ENCODE peak calls at places on chromosomes 1 and 21, in five cellular contexts. One of them, this sample, is unnamed.

GRCh38 chr1:2547210-2548067 is 8.7 kb upstream of the TNFRSF14 start:
- DNase-seq in glutamatergic neuron: no peak
- DNase-seq in fibroblast of the aortic adventitia: no peak
- DNase-seq in epithelial cell of prostate: no peak
- DNase-seq in NCI-H1436: no peak
- DNase-seq in this sample: no peak

GRCh38 chr1:54356680-54357147 is 49.5 kb downstream of the SSBP3 start:
- DNase-seq in glutamatergic neuron: no peak
- DNase-seq in fibroblast of the aortic adventitia: no peak
- DNase-seq in epithelial cell of prostate: no peak
- DNase-seq in NCI-H1436: no peak
- DNase-seq in this sample: no peak

GRCh38 chr1:15056515-15057285 is 96.8 kb upstream of the TMEM51 start:
- DNase-seq in glutamatergic neuron: no peak
- DNase-seq in fibroblast of the aortic adventitia: peak; percentile 30
- DNase-seq in epithelial cell of prostate: no peak
- DNase-seq in NCI-H1436: no peak
- DNase-seq in this sample: no peak

GRCh38 chr1:61079898-61080336 is 2.4 kb upstream of the NFIA start:
- DNase-seq in glutamatergic neuron: peak; percentile 27
- DNase-seq in fibroblast of the aortic adventitia: peak; percentile 98
- DNase-seq in epithelial cell of prostate: no peak
- DNase-seq in NCI-H1436: peak; percentile 26
- DNase-seq in this sample: no peak

GRCh38 chr1:81948495-81948894 is 147.8 kb downstream of the ADGRL2 start:
- DNase-seq in glutamatergic neuron: no peak
- DNase-seq in fibroblast of the aortic adventitia: no peak
- DNase-seq in epithelial cell of prostate: no peak
- DNase-seq in NCI-H1436: peak; percentile 14
- DNase-seq in this sample: no peak

GRCh38 chr1:210376836-210377377 is 48.2 kb downstream of the HHAT start:
- DNase-seq in glutamatergic neuron: no peak
- DNase-seq in fibroblast of the aortic adventitia: no peak
- DNase-seq in epithelial cell of prostate: no peak
- DNase-seq in NCI-H1436: no peak
- DNase-seq in this sample: no peak

GRCh38 chr1:214990619-214991018 is 91.9 kb upstream of the KCNK2 start:
- DNase-seq in glutamatergic neuron: no peak
- DNase-seq in fibroblast of the aortic adventitia: peak; percentile 94
- DNase-seq in epithelial cell of prostate: peak; percentile 49
- DNase-seq in NCI-H1436: no peak
- DNase-seq in this sample: no peak

GRCh38 chr1:51063121-51063520 is 38.9 kb upstream of the C1orf185 start:
- DNase-seq in glutamatergic neuron: no peak
- DNase-seq in fibroblast of the aortic adventitia: peak; percentile 82
- DNase-seq in epithelial cell of prostate: peak; percentile 24
- DNase-seq in NCI-H1436: no peak
- DNase-seq in this sample: no peak

GRCh38 chr1:85582687-85583354 is 2.3 kb downstream of the CCN1 start:
- DNase-seq in glutamatergic neuron: no peak
- DNase-seq in fibroblast of the aortic adventitia: peak; percentile 65
- DNase-seq in epithelial cell of prostate: no peak
- DNase-seq in NCI-H1436: no peak
- DNase-seq in this sample: no peak

GRCh38 chr1:38006008-38006828 is 904 bp upstream of the FHL3 start:
- DNase-seq in glutamatergic neuron: no peak
- DNase-seq in fibroblast of the aortic adventitia: no peak
- DNase-seq in epithelial cell of prostate: no peak
- DNase-seq in NCI-H1436: no peak
- DNase-seq in this sample: no peak

GRCh38 chr1:59185163-59185855 is 111.6 kb upstream of the FGGY start:
- DNase-seq in glutamatergic neuron: no peak
- DNase-seq in fibroblast of the aortic adventitia: no peak
- DNase-seq in epithelial cell of prostate: no peak
- DNase-seq in NCI-H1436: no peak
- DNase-seq in this sample: no peak

GRCh38 chr1:229716064-229716463 is 90.0 kb downstream of the URB2 start:
- DNase-seq in glutamatergic neuron: no peak
- DNase-seq in fibroblast of the aortic adventitia: no peak
- DNase-seq in epithelial cell of prostate: no peak
- DNase-seq in NCI-H1436: no peak
- DNase-seq in this sample: no peak

GRCh38 chr1:74819062-74819461 is 86.1 kb downstream of the TYW3 start:
- DNase-seq in glutamatergic neuron: no peak
- DNase-seq in fibroblast of the aortic adventitia: no peak
- DNase-seq in epithelial cell of prostate: no peak
- DNase-seq in NCI-H1436: no peak
- DNase-seq in this sample: no peak

GRCh38 chr1:66168467-66168887 is 365.5 kb upstream of the SGIP1 start:
- DNase-seq in glutamatergic neuron: no peak
- DNase-seq in fibroblast of the aortic adventitia: no peak
- DNase-seq in epithelial cell of prostate: no peak
- DNase-seq in NCI-H1436: no peak
- DNase-seq in this sample: no peak

GRCh38 chr1:31161571-31161970 is 78.1 kb downstream of the NKAIN1 start:
- DNase-seq in glutamatergic neuron: no peak
- DNase-seq in fibroblast of the aortic adventitia: no peak
- DNase-seq in epithelial cell of prostate: no peak
- DNase-seq in NCI-H1436: no peak
- DNase-seq in this sample: no peak

GRCh38 chr21:44850905-44851657 is 22.4 kb downstream of the PTTG1IP start:
- DNase-seq in glutamatergic neuron: no peak
- DNase-seq in fibroblast of the aortic adventitia: no peak
- DNase-seq in epithelial cell of prostate: no peak
- DNase-seq in NCI-H1436: no peak
- DNase-seq in this sample: no peak

GRCh38 chr1:115429242-115429641 is 91.2 kb upstream of the NGF start:
- DNase-seq in glutamatergic neuron: no peak
- DNase-seq in fibroblast of the aortic adventitia: peak; percentile 63
- DNase-seq in epithelial cell of prostate: no peak
- DNase-seq in NCI-H1436: no peak
- DNase-seq in this sample: no peak

GRCh38 chr1:201329286-201329685 is 46.0 kb downstream of the PKP1 start:
- DNase-seq in glutamatergic neuron: no peak
- DNase-seq in fibroblast of the aortic adventitia: peak; percentile 39
- DNase-seq in epithelial cell of prostate: no peak
- DNase-seq in NCI-H1436: no peak
- DNase-seq in this sample: no peak

GRCh38 chr1:194151056-194151455 is 964.6 kb upstream of the B3GALT2 start:
- DNase-seq in glutamatergic neuron: no peak
- DNase-seq in fibroblast of the aortic adventitia: no peak
- DNase-seq in epithelial cell of prostate: no peak
- DNase-seq in NCI-H1436: no peak
- DNase-seq in this sample: no peak

GRCh38 chr1:182146286-182146685 is 84.8 kb upstream of the ZNF648 start:
- DNase-seq in glutamatergic neuron: no peak
- DNase-seq in fibroblast of the aortic adventitia: no peak
- DNase-seq in epithelial cell of prostate: no peak
- DNase-seq in NCI-H1436: no peak
- DNase-seq in this sample: no peak

GRCh38 chr21:45326169-45326833 is 38.6 kb upstream of the POFUT2 start:
- DNase-seq in glutamatergic neuron: no peak
- DNase-seq in fibroblast of the aortic adventitia: no peak
- DNase-seq in epithelial cell of prostate: no peak
- DNase-seq in NCI-H1436: no peak
- DNase-seq in this sample: no peak

GRCh38 chr1:109805486-109806180 is 41.9 kb upstream of the EPS8L3 start:
- DNase-seq in glutamatergic neuron: no peak
- DNase-seq in fibroblast of the aortic adventitia: peak; percentile 43
- DNase-seq in epithelial cell of prostate: no peak
- DNase-seq in NCI-H1436: no peak
- DNase-seq in this sample: no peak

GRCh38 chr1:228304225-228304624 is 96.4 kb downstream of the OBSCN start:
- DNase-seq in glutamatergic neuron: no peak
- DNase-seq in fibroblast of the aortic adventitia: no peak
- DNase-seq in epithelial cell of prostate: no peak
- DNase-seq in NCI-H1436: no peak
- DNase-seq in this sample: no peak

GRCh38 chr21:33155005-33155404 is 74.7 kb upstream of the IFNAR2 start:
- DNase-seq in glutamatergic neuron: no peak
- DNase-seq in fibroblast of the aortic adventitia: no peak
- DNase-seq in epithelial cell of prostate: no peak
- DNase-seq in NCI-H1436: no peak
- DNase-seq in this sample: no peak

GRCh38 chr1:110872745-110873435 is at the start of gene CD53:
- DNase-seq in glutamatergic neuron: no peak
- DNase-seq in fibroblast of the aortic adventitia: no peak
- DNase-seq in epithelial cell of prostate: no peak
- DNase-seq in NCI-H1436: no peak
- DNase-seq in this sample: no peak

GRCh38 chr1:201530741-201531521 is 8.0 kb upstream of the NAV1 start:
- DNase-seq in glutamatergic neuron: peak; percentile 82
- DNase-seq in fibroblast of the aortic adventitia: peak; percentile 95
- DNase-seq in epithelial cell of prostate: no peak
- DNase-seq in NCI-H1436: peak; percentile 76
- DNase-seq in this sample: peak; percentile 59

GRCh38 chr1:47767741-47768100 is 229.5 kb downstream of the TRABD2B start:
- DNase-seq in glutamatergic neuron: no peak
- DNase-seq in fibroblast of the aortic adventitia: no peak
- DNase-seq in epithelial cell of prostate: no peak
- DNase-seq in NCI-H1436: no peak
- DNase-seq in this sample: no peak

GRCh38 chr1:155012760-155013602 is 10.4 kb downstream of the ZBTB7B start:
- DNase-seq in glutamatergic neuron: no peak
- DNase-seq in fibroblast of the aortic adventitia: no peak
- DNase-seq in epithelial cell of prostate: no peak
- DNase-seq in NCI-H1436: no peak
- DNase-seq in this sample: no peak

GRCh38 chr1:111904478-111905218 is 84.8 kb downstream of the KCND3 start:
- DNase-seq in glutamatergic neuron: peak; percentile 69
- DNase-seq in fibroblast of the aortic adventitia: no peak
- DNase-seq in epithelial cell of prostate: no peak
- DNase-seq in NCI-H1436: peak; percentile 87
- DNase-seq in this sample: peak; percentile 91

GRCh38 chr1:37666241-37666867 is 26.0 kb upstream of the CDCA8 start:
- DNase-seq in glutamatergic neuron: no peak
- DNase-seq in fibroblast of the aortic adventitia: no peak
- DNase-seq in epithelial cell of prostate: no peak
- DNase-seq in NCI-H1436: no peak
- DNase-seq in this sample: no peak

GRCh38 chr1:239562095-239562494 is 175.7 kb downstream of the CHRM3 start:
- DNase-seq in glutamatergic neuron: no peak
- DNase-seq in fibroblast of the aortic adventitia: no peak
- DNase-seq in epithelial cell of prostate: no peak
- DNase-seq in NCI-H1436: no peak
- DNase-seq in this sample: no peak

GRCh38 chr1:2604854-2605753 is 18.5 kb downstream of the PRXL2B start:
- DNase-seq in glutamatergic neuron: no peak
- DNase-seq in fibroblast of the aortic adventitia: no peak
- DNase-seq in epithelial cell of prostate: no peak
- DNase-seq in NCI-H1436: no peak
- DNase-seq in this sample: no peak

GRCh38 chr1:234624718-234625117 is 14.7 kb upstream of the IRF2BP2 start:
- DNase-seq in glutamatergic neuron: no peak
- DNase-seq in fibroblast of the aortic adventitia: peak; percentile 33
- DNase-seq in epithelial cell of prostate: no peak
- DNase-seq in NCI-H1436: no peak
- DNase-seq in this sample: no peak

This sample was measured in NCI-H1092.